ENCODE peak calls at places on chromosomes 5 and 9, in eight cellular contexts. V is stimulated activated CD4-positive, alpha-beta T cell treated with anti-CD3 and anti-CD28 coated beads, Interleukin-2, amount 100 ng/mL, for 48 hours; H is naive thymus-derived CD8-positive, alpha-beta T cell; A is T-cell; L is IMR-90; S is ELR; W is mucosa of descending colon; T is A172. M is an unnamed sample.

GRCh38 chr9:94289691-94290090 is 30.6 kb downstream of the ZNF169 start:
- DNase-seq in V (no peak), H (no peak), A (no peak), L (peak; percentile 53), S (no peak), W (no peak), T (no peak), M (no peak)

GRCh38 chr9:103003689-103004088 is 8.6 kb downstream of the CYLC2 start:
- DNase-seq in V (no peak), H (no peak), A (no peak), L (no peak), S (peak; percentile 20), W (no peak), T (no peak), M (no peak)

GRCh38 chr9:121499427-121500164 is at the start of gene GGTA1:
- DNase-seq in V (no peak), H (no peak), A (no peak), L (peak; percentile 50), S (peak; percentile 56), W (peak; percentile 64), T (peak; percentile 16), M (peak; percentile 73)

GRCh38 chr9:4784403-4784802 is 8.3 kb upstream of the RCL1 start:
- DNase-seq in V (no peak), H (no peak), A (no peak), L (no peak), S (no peak), W (no peak), T (no peak), M (no peak)

GRCh38 chr9:75797181-75797580 is 93.3 kb upstream of the PCSK5 start:
- DNase-seq in V (no peak), H (no peak), A (no peak), L (no peak), S (no peak), W (no peak), T (no peak), M (no peak)

GRCh38 chr9:76944011-76944410 is 38.1 kb upstream of the PRUNE2 start:
- DNase-seq in V (no peak), H (no peak), A (no peak), L (no peak), S (no peak), W (no peak), T (no peak), M (no peak)

GRCh38 chr5:75632321-75632720 is 21.1 kb downstream of the ANKDD1B start:
- DNase-seq in V (no peak), H (no peak), A (no peak), L (no peak), S (no peak), W (no peak), T (no peak), M (no peak)

GRCh38 chr5:67350600-67351315 is 154.2 kb upstream of the CD180 start:
- DNase-seq in V (no peak), H (peak; percentile 41), A (peak; percentile 21), L (no peak), S (no peak), W (no peak), T (no peak), M (no peak)

GRCh38 chr5:180160822-180161221 is 48.2 kb downstream of the RASGEF1C start:
- DNase-seq in V (no peak), H (no peak), A (no peak), L (no peak), S (no peak), W (no peak), T (no peak), M (no peak)

GRCh38 chr5:87755378-87755777 is 342.6 kb upstream of the CCNH start:
- DNase-seq in V (no peak), H (no peak), A (no peak), L (no peak), S (no peak), W (no peak), T (no peak), M (no peak)

GRCh38 chr5:170421822-170422221 is 32.7 kb upstream of the KCNMB1 start:
- DNase-seq in V (no peak), H (no peak), A (no peak), L (no peak), S (no peak), W (no peak), T (no peak), M (no peak)

GRCh38 chr5:139164020-139164419 is 34.1 kb downstream of the SIL1 start:
- DNase-seq in V (no peak), H (no peak), A (no peak), L (no peak), S (peak; percentile 17), W (no peak), T (no peak), M (peak; percentile 46)

GRCh38 chr5:54644226-54644625 is 126.7 kb downstream of the SNX18 start:
- DNase-seq in V (no peak), H (no peak), A (no peak), L (peak; percentile 94), S (peak; percentile 96), W (no peak), T (peak; percentile 96), M (no peak)

GRCh38 chr5:172713113-172713808 is 57.7 kb downstream of the DUSP1 start:
- DNase-seq in V (peak; percentile 66), H (peak; percentile 73), A (peak; percentile 67), L (no peak), S (peak; percentile 55), W (peak; percentile 74), T (no peak), M (no peak)

GRCh38 chr5:102762095-102762534 is 7.0 kb downstream of the PAM start:
- DNase-seq in V (no peak), H (no peak), A (no peak), L (peak; percentile 47), S (peak; percentile 71), W (no peak), T (peak; percentile 40), M (no peak)

GRCh38 chr5:1229822-1230221 is 4.6 kb downstream of the SLC6A18 start:
- DNase-seq in V (no peak), H (no peak), A (no peak), L (no peak), S (no peak), W (no peak), T (no peak), M (no peak)

GRCh38 chr5:108303086-108303485 is 78.8 kb downstream of the FBXL17 start:
- DNase-seq in V (no peak), H (no peak), A (no peak), L (no peak), S (no peak), W (no peak), T (no peak), M (no peak)